ENCODE peak calls at places on chromosomes 4 and X, in eight cellular contexts. W is fibroblast of mammary gland, M is EH, D is NCI-H1417 treated with DMSO at 0.1 percent for 48 hours, Z is upper lobe of right lung, L is Panc1, F is substantia nigra, G is Right ventricle myocardium superior. A is an unnamed sample.
A peak's percentile ranks its signal among the peaks of the same experiment; 100 is the strongest.

GRCh38 chrX:69317721-69318120 is 152.5 kb upstream of the PJA1 start:
- DNase-seq in F (no peak), D (no peak), M (no peak), Z (no peak), L (no peak), G (no peak), W (no peak), A (no peak)

GRCh38 chr4:34037280-34037679 is 2207.0 kb downstream of the ARAP2 start:
- DNase-seq in F (no peak), L (no peak), Z (no peak), D (no peak), G (no peak), M (no peak), W (no peak), A (no peak)

GRCh38 chr4:139018971-139019758 is 3.6 kb downstream of the NOCT start:
- DNase-seq in D (no peak), L (no peak), F (no peak), M (peak; percentile 85), G (no peak), Z (no peak), W (peak; percentile 89), A (no peak)

GRCh38 chr4:21641696-21642095 is 306.9 kb downstream of the KCNIP4 start:
- DNase-seq in G (no peak), W (no peak), D (no peak), M (no peak), L (no peak), Z (no peak), F (peak; percentile 47), A (no peak)

GRCh38 chr4:6470502-6471302 is 1.7 kb downstream of the PPP2R2C start:
- DNase-seq in M (peak; percentile 64), G (peak; percentile 80), L (no peak), W (peak; percentile 38), D (no peak), Z (peak; percentile 66), F (peak; percentile 85), A (no peak)

GRCh38 chr4:61666248-61666647 is 466.1 kb downstream of the ADGRL3 start:
- DNase-seq in F (no peak), Z (no peak), M (no peak), L (no peak), W (no peak), D (no peak), G (no peak), A (no peak)

GRCh38 chr4:85707591-85707990 is 232.6 kb downstream of the ARHGAP24 start:
- DNase-seq in D (peak; percentile 14), G (no peak), L (no peak), W (no peak), F (no peak), M (peak; percentile 36), Z (no peak), A (no peak)

GRCh38 chr4:139403457-139403856 is 50.5 kb upstream of the RAB33B start:
- DNase-seq in F (no peak), Z (no peak), M (no peak), G (no peak), D (no peak), L (no peak), W (no peak), A (no peak)

GRCh38 chr4:57044996-57045395 is 65.2 kb downstream of the IGFBP7 start:
- DNase-seq in D (no peak), F (no peak), Z (no peak), L (no peak), W (peak; percentile 20), G (no peak), M (peak; percentile 90), A (peak; percentile 14)

GRCh38 chrX:1152090-1152489 is 60.4 kb downstream of the CRLF2 start:
- DNase-seq in L (no peak), M (no peak), F (no peak), W (no peak), Z (no peak), D (no peak), G (no peak), A (no peak)

GRCh38 chr4:188372051-188372450 is 232.8 kb downstream of the TRIML1 start:
- DNase-seq in D (no peak), W (peak; percentile 49), L (no peak), G (no peak), Z (no peak), F (no peak), M (peak; percentile 5), A (no peak)

GRCh38 chr4:184053476-184053875 is 148.4 kb downstream of the STOX2 start:
- DNase-seq in F (no peak), G (no peak), M (no peak), D (no peak), Z (no peak), L (no peak), W (no peak), A (no peak)

GRCh38 chrX:137566746-137567473 is 983 bp downstream of the ZIC3 start:
- DNase-seq in L (no peak), F (peak; percentile 37), G (no peak), D (no peak), W (no peak), M (no peak), Z (no peak), A (no peak)

GRCh38 chrX:115906881-115907280 is 263.7 kb upstream of the AGTR2 start:
- DNase-seq in L (no peak), Z (no peak), G (no peak), M (no peak), F (no peak), D (no peak), W (no peak), A (no peak)

GRCh38 chrX:370244-370962 is 16.3 kb downstream of the PPP2R3B start:
- DNase-seq in F (no peak), M (no peak), Z (no peak), W (no peak), D (no peak), G (peak; percentile 66), L (no peak), A (no peak)

GRCh38 chr4:39655866-39656265 is 17.2 kb upstream of the SMIM14 start:
- DNase-seq in M (no peak), W (peak; percentile 93), L (no peak), F (no peak), D (no peak), G (no peak), Z (no peak), A (peak; percentile 17)

GRCh38 chr4:113145519-113146291 is 96.3 kb downstream of the ANK2 start:
- DNase-seq in D (no peak), W (no peak), F (peak; percentile 65), G (peak; percentile 47), M (no peak), Z (no peak), L (no peak), A (peak; percentile 85)

GRCh38 chr4:5728451-5728850 is 17.4 kb downstream of the EVC start:
- DNase-seq in Z (no peak), F (no peak), W (no peak), M (peak; percentile 27), D (no peak), L (no peak), G (no peak), A (no peak)

GRCh38 chrX:44439242-44439641 is 95.8 kb upstream of the EFHC2 start:
- DNase-seq in L (no peak), Z (no peak), D (no peak), G (no peak), F (no peak), M (no peak), W (no peak), A (no peak)

A was measured in HepG2.